ENCODE peak calls at places on chromosomes 16 and 17, in seven cellular contexts. One of them, this sample, is unnamed. For H4K20me1, the result is how much of the 10 kb centered on the place peaks cover.

GRCh38 chr16:11391576-11391975 is 46.3 kb downstream of the RMI2 start:
- DNase-seq in fibroblast of lung: no peak
- DNase-seq in neural progenitor cell: no peak
- DNase-seq in DND-41: no peak
- DNase-seq in HCT116: no peak
- DNase-seq in MM.1S: no peak
- DNase-seq in GM23248: no peak
- DNase-seq in this sample: no peak

GRCh38 chr16:24844101-24845030 is 1.4 kb upstream of the SLC5A11 start:
- DNase-seq in fibroblast of lung: no peak
- DNase-seq in neural progenitor cell: no peak
- DNase-seq in DND-41: no peak
- DNase-seq in HCT116: peak
- DNase-seq in MM.1S: no peak
- DNase-seq in GM23248: no peak
- DNase-seq in this sample: peak

GRCh38 chr16:61915569-61915968 is 120.7 kb downstream of the CDH8 start:
- DNase-seq in fibroblast of lung: no peak
- DNase-seq in neural progenitor cell: no peak
- DNase-seq in DND-41: no peak
- DNase-seq in HCT116: no peak
- DNase-seq in MM.1S: no peak
- DNase-seq in GM23248: no peak
- DNase-seq in this sample: no peak

GRCh38 chr16:64656471-64656870 is 465.4 kb downstream of the CDH11 start:
- DNase-seq in fibroblast of lung: no peak
- DNase-seq in neural progenitor cell: no peak
- DNase-seq in DND-41: no peak
- DNase-seq in HCT116: no peak
- DNase-seq in MM.1S: no peak
- DNase-seq in GM23248: no peak
- DNase-seq in this sample: peak

GRCh38 chr17:66416207-66416940 is 114.0 kb downstream of the PRKCA start:
- DNase-seq in fibroblast of lung: no peak
- DNase-seq in neural progenitor cell: peak
- DNase-seq in DND-41: no peak
- DNase-seq in HCT116: no peak
- DNase-seq in MM.1S: no peak
- DNase-seq in GM23248: no peak
- DNase-seq in this sample: no peak

GRCh38 chr17:78661092-78661770 is 84.0 kb upstream of the DNAH17 start:
- DNase-seq in fibroblast of lung: no peak
- DNase-seq in neural progenitor cell: no peak
- DNase-seq in DND-41: no peak
- DNase-seq in HCT116: no peak
- DNase-seq in MM.1S: no peak
- DNase-seq in GM23248: no peak
- DNase-seq in this sample: peak

GRCh38 chr17:42660692-42661345 is 1.7 kb downstream of the TUBG2 start:
- DNase-seq in fibroblast of lung: peak
- DNase-seq in neural progenitor cell: no peak
- DNase-seq in DND-41: no peak
- DNase-seq in HCT116: no peak
- DNase-seq in MM.1S: no peak
- DNase-seq in GM23248: peak
- DNase-seq in this sample: peak

GRCh38 chr17:76772842-76773521 is 35.1 kb downstream of the MFSD11 start:
- DNase-seq in fibroblast of lung: peak
- DNase-seq in neural progenitor cell: peak
- DNase-seq in DND-41: peak
- DNase-seq in HCT116: peak
- DNase-seq in MM.1S: no peak
- DNase-seq in GM23248: peak
- DNase-seq in this sample: peak

GRCh38 chr17:65261152-65261551 is 124.0 kb downstream of the RGS9 start:
- DNase-seq in fibroblast of lung: no peak
- DNase-seq in neural progenitor cell: no peak
- DNase-seq in DND-41: no peak
- DNase-seq in HCT116: no peak
- DNase-seq in MM.1S: no peak
- DNase-seq in GM23248: no peak
- DNase-seq in this sample: no peak

DNA sequence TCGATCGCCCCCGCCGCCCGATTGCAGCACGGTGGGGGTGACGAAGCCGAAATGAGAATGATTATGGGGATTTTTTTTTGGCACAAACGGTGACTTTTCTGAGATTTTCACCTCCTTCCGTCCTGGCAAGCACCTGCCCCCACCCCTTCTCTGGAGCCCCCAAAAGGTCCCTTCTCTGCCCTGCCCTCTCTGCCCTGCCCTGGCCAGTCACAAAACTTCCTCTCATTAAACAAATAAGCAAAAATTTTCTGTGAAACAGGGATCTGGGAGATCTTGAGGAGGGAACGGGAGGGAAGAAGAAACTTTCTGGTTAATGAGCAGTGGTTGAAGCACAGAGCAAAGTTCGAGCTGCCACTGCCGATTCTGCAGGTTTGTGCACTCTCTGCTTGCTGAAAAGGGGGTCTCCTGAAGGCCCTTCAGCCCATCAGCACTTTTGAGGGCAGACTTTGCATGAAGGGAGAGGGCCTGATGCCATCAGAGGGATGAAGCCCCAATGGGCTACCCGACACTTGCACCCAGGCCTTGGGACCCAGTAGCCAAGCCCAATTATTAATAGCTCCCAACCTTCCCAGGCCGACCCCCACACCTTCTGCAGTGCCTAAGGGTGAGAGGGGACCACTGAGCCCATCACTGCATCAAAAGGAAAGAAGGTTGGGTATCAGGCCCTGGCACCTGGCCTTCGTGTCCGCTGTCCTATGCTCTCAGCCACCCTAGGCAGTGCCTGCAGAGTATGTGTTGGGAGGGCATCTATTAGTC is 1.0 kb upstream of the HOXB8 start:
- DNase-seq in fibroblast of lung: no peak
- DNase-seq in neural progenitor cell: no peak
- DNase-seq in DND-41: no peak
- DNase-seq in HCT116: no peak
- DNase-seq in MM.1S: no peak
- DNase-seq in GM23248: no peak
- DNase-seq in this sample: no peak
- TF ChIP-seq EZH2 in fibroblast of lung: peak
- TF ChIP-seq EZH2 in neural progenitor cell: peak
- TF ChIP-seq EZH2 in DND-41: no peak
- TF ChIP-seq EZH2 in HCT116: no peak
- TF ChIP-seq EZH2 in MM.1S: no peak
- TF ChIP-seq EZH2 in GM23248: no peak
- TF ChIP-seq EZH2 in this sample: no peak

GRCh38 chr16:3654249-3654991 is at the start of gene DNASE1:
- DNase-seq in fibroblast of lung: peak
- DNase-seq in neural progenitor cell: peak
- DNase-seq in DND-41: peak
- DNase-seq in HCT116: peak
- DNase-seq in MM.1S: peak
- DNase-seq in GM23248: peak
- DNase-seq in this sample: peak

GRCh38 chr16:3655791-3656490 is 1.4 kb downstream of the DNASE1 start:
- DNase-seq in fibroblast of lung: no peak
- DNase-seq in neural progenitor cell: no peak
- DNase-seq in DND-41: no peak
- DNase-seq in HCT116: no peak
- DNase-seq in MM.1S: no peak
- DNase-seq in GM23248: no peak
- DNase-seq in this sample: no peak

GRCh38 chr16:3656491-3657468 is 2.3 kb downstream of the DNASE1 start:
- DNase-seq in fibroblast of lung: no peak
- DNase-seq in neural progenitor cell: no peak
- DNase-seq in DND-41: no peak
- DNase-seq in HCT116: no peak
- DNase-seq in MM.1S: no peak
- DNase-seq in GM23248: peak
- DNase-seq in this sample: no peak

GRCh38 chr16:3652373-3653037 is 2.0 kb upstream of the DNASE1 start:
- DNase-seq in fibroblast of lung: no peak
- DNase-seq in neural progenitor cell: no peak
- DNase-seq in DND-41: no peak
- DNase-seq in HCT116: no peak
- DNase-seq in MM.1S: no peak
- DNase-seq in GM23248: no peak
- DNase-seq in this sample: no peak

GRCh38 chr16:3655030-3655790 is 719 bp downstream of the DNASE1 start:
- DNase-seq in fibroblast of lung: no peak
- DNase-seq in neural progenitor cell: no peak
- DNase-seq in DND-41: no peak
- DNase-seq in HCT116: no peak
- DNase-seq in MM.1S: no peak
- DNase-seq in GM23248: no peak
- DNase-seq in this sample: no peak
- H3K9ac ChIP-seq in fibroblast of lung: no peak
- H3K9ac ChIP-seq in neural progenitor cell: no peak
- H3K9ac ChIP-seq in DND-41: no peak
- H3K9ac ChIP-seq in HCT116: no peak
- H3K9ac ChIP-seq in MM.1S: no peak
- H3K9ac ChIP-seq in GM23248: no peak
- H3K9ac ChIP-seq in this sample: no peak

DNA sequence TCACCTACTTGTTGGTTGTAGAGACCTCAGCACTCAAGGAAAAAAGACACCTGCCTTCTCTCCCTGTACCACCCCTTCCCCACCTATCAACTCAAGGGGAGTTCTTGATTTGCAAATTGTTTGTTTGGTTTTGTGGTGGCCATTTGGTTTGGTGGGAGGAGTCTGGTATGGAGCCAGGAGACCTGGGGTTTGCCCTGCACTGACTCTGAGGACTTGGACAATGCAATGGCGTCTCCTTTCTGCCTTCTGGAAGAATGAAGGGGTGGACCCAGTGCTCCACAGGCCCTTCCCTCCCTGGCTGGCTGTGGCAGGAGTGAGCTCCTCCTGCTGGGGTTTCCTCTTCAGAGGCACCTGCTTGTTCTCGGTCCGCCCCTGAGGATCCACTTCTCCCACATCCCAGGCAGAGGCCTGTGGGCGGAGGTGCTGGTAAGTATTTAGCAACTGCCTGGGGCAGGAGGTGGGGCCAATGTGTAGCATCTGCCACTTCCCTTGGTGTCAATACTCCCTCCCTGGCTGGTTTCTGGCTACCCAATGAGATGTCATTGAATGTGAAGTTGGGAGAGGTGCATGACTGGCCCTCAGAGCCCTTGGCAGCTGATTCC is 164.5 kb downstream of the NTN1 start:
- DNase-seq in fibroblast of lung: no peak
- DNase-seq in neural progenitor cell: no peak
- DNase-seq in DND-41: no peak
- DNase-seq in HCT116: no peak
- DNase-seq in MM.1S: no peak
- DNase-seq in GM23248: no peak
- DNase-seq in this sample: no peak
- H4K20me1 ChIP-seq in fibroblast of lung: under half
- H4K20me1 ChIP-seq in neural progenitor cell: under half
- H4K20me1 ChIP-seq in DND-41: under half
- H4K20me1 ChIP-seq in HCT116: under half
- H4K20me1 ChIP-seq in MM.1S: under half
- H4K20me1 ChIP-seq in GM23248: under half
- H4K20me1 ChIP-seq in this sample: under half

DNA sequence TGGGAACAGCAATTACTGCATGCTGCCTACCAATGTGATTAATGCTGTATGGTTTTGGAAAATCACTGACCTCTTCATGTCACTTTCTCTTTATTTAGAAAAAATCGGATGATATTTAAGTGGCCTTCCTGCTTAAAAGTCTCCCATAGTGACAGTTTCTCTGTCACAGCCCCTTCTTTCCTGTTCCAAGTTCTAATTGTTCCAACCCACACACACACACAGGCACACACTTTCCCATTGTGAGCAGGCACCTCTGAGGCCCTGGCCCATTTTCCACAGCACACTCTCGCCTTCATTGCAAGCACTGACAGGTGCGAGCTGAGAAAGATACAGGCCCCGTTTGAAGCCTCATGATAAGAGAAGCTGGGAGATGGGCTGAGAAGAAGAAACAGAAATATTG is 505.9 kb downstream of the HS3ST4 start:
- DNase-seq in fibroblast of lung: no peak
- DNase-seq in neural progenitor cell: no peak
- DNase-seq in DND-41: no peak
- DNase-seq in HCT116: no peak
- DNase-seq in MM.1S: no peak
- DNase-seq in GM23248: no peak
- DNase-seq in this sample: no peak
- TF ChIP-seq EZH2 in fibroblast of lung: no peak
- TF ChIP-seq EZH2 in neural progenitor cell: no peak
- TF ChIP-seq EZH2 in DND-41: no peak
- TF ChIP-seq EZH2 in HCT116: no peak
- TF ChIP-seq EZH2 in MM.1S: no peak
- TF ChIP-seq EZH2 in GM23248: no peak
- TF ChIP-seq EZH2 in this sample: no peak

DNA sequence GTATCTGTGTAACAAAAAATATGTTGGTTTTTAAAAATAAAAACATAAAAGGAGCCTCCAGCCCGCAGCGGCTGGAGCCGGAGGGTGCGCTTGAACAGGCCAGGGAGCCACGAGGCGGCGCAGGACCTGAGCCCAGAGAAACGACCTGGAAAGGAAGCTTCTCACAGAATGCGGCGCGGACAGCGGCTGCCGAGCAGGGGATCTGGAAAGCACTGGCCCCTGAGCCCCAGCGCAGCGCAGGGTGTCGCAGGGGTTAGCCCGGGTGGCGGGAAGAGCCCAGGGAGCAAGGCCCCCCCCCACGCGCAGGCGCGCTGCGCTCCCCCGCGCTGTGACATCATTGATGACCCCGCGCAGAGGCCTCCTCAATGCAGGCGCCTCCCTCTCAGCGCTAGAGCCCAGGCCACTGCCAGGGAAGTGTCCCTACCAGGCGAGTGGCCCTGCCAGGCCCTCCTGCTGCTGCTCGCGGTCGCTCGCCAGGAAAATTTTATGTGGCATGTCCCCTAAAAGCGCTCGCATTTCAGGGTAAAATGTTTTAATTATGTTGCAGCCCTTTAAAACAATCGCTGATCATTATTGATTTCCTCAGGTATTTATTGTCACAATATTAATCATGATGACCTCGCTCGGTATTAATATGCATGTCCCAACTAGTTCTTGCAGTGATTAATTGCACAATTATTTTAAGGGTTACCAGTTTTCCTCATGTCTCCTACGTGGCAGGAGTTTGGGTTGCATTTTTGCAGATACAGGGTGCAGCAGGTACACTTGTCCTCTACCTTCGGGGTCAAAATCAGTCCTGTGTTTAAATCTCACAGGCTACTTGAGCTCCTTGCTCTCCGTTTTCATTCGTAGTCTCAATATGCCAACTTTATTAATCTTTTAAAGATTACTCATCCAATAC is 134.2 kb downstream of the USP22 start:
- DNase-seq in fibroblast of lung: peak
- DNase-seq in neural progenitor cell: peak
- DNase-seq in DND-41: no peak
- DNase-seq in HCT116: peak
- DNase-seq in MM.1S: peak
- DNase-seq in GM23248: peak
- DNase-seq in this sample: peak
- H3K9ac ChIP-seq in fibroblast of lung: peak
- H3K9ac ChIP-seq in neural progenitor cell: no peak
- H3K9ac ChIP-seq in DND-41: no peak
- H3K9ac ChIP-seq in HCT116: peak
- H3K9ac ChIP-seq in MM.1S: peak
- H3K9ac ChIP-seq in GM23248: peak
- H3K9ac ChIP-seq in this sample: peak